ENCODE peak calls at places on chromosomes 11 and 22, in six cellular contexts. M, T, B, O, Q and J are unnamed samples.
A peak's percentile ranks its signal among the peaks of the same experiment; 100 is the strongest.

GRCh38 chr11:72736452-72737069 is 15.6 kb downstream of the ARAP1 start:
- DNase-seq in M (peak; percentile 67), T (peak; percentile 86), B (peak; percentile 93), O (no peak), Q (no peak), J (peak; percentile 75)

GRCh38 chr11:46671958-46672315 is 28.5 kb downstream of the ARHGAP1 start:
- DNase-seq in M (no peak), T (no peak), B (no peak), O (no peak), Q (no peak), J (no peak)

GRCh38 chr11:14270690-14271542 is 88.1 kb downstream of the RRAS2 start:
- DNase-seq in M (peak; percentile 18), T (no peak), B (peak; percentile 22), O (no peak), Q (no peak), J (no peak)

GRCh38 chr11:68328374-68329091 is 16.1 kb downstream of the LRP5 start:
- DNase-seq in M (peak; percentile 42), T (no peak), B (no peak), O (no peak), Q (no peak), J (peak; percentile 96)

GRCh38 chr11:59283825-59284772 is 71.4 kb upstream of the MPEG1 start:
- DNase-seq in M (peak; percentile 27), T (no peak), B (peak; percentile 10), O (peak; percentile 31), Q (peak; percentile 15), J (peak; percentile 58)

GRCh38 chr22:17368727-17369552 is at the start of gene CECR2:
- DNase-seq in M (peak; percentile 13), T (peak; percentile 72), B (no peak), O (no peak), Q (peak; percentile 53), J (peak; percentile 8)

GRCh38 chr22:37340331-37341262 is 58.3 kb downstream of the CYTH4 start:
- DNase-seq in M (no peak), T (no peak), B (no peak), O (no peak), Q (peak; percentile 3), J (no peak)

GRCh38 chr11:40445391-40445790 is 1014.1 kb downstream of the LRRC4C start:
- DNase-seq in M (no peak), T (no peak), B (no peak), O (peak; percentile 72), Q (no peak), J (no peak)

GRCh38 chr22:45997077-45997774 is 20.3 kb upstream of the WNT7B start:
- DNase-seq in M (no peak), T (peak; percentile 86), B (no peak), O (no peak), Q (peak; percentile 62), J (peak; percentile 97)